ENCODE peak calls at places on chromosome 7, in five cellular contexts. N is neuronal stem cell, S is posterior vena cava, I is fibroblast of the aortic adventitia, M is skeletal muscle cell. D is an unnamed sample.

GRCh38 chr7:5854738-5855137 is 25.9 kb upstream of the OCM start:
- DNase-seq in N (no peak), I (no peak), S (no peak), M (no peak), D (no peak)

GRCh38 chr7:36096460-36097095 is 56.5 kb upstream of the EEPD1 start:
- DNase-seq in I (no peak), S (no peak), N (no peak), M (no peak), D (no peak)

GRCh38 chr7:2357165-2357564 is 2.5 kb downstream of the EIF3B start:
- DNase-seq in N (no peak), I (no peak), S (no peak), M (no peak), D (no peak)

GRCh38 chr7:144517762-144518161 is 114.3 kb upstream of the NOBOX start:
- DNase-seq in I (no peak), S (no peak), M (no peak), N (no peak), D (no peak)

GRCh38 chr7:106772655-106773108 is 92.4 kb upstream of the PIK3CG start:
- DNase-seq in I (peak), M (peak), S (no peak), N (no peak), D (no peak)

GRCh38 chr7:126948664-126949063 is 304.1 kb downstream of the GRM8 start:
- DNase-seq in S (no peak), M (no peak), I (no peak), N (no peak), D (no peak)

GRCh38 chr7:157412021-157412443 is 75.2 kb downstream of the DNAJB6 start:
- DNase-seq in I (peak), S (no peak), M (peak), N (no peak), D (no peak)

GRCh38 chr7:110170762-110171161 is 920.2 kb upstream of the LRRN3 start:
- DNase-seq in M (no peak), I (no peak), N (no peak), S (no peak), D (no peak)

GRCh38 chr7:17320102-17320497 is 21.6 kb downstream of the AHR start:
- DNase-seq in I (no peak), S (no peak), N (no peak), M (no peak), D (no peak)

GRCh38 chr7:138207555-138207971 is 131.3 kb downstream of the AKR1D1 start:
- DNase-seq in N (no peak), S (no peak), M (no peak), I (no peak), D (no peak)

GRCh38 chr7:27182285-27182827 is 2.7 kb downstream of the HOXA11 start:
- DNase-seq in M (no peak), I (no peak), S (peak), N (no peak), D (no peak)